ENCODE peak calls at places on chromosome 19, in four cellular contexts. V is fibroblast of lung, T is endothelial cell of umbilical vein, A is GM23248. S is an unnamed sample.

GRCh38 chr19:31258211-31259052 is 90.8 kb downstream of the TSHZ3 start:
- DNase-seq in V (no peak), T (no peak), A (no peak), S (no peak)

GRCh38 chr19:49738242-49738641 is 24.9 kb downstream of the TSKS start:
- DNase-seq in V (no peak), T (no peak), A (no peak), S (no peak)

GRCh38 chr19:2977686-2978466 is 512 bp downstream of the TLE6 start:
- DNase-seq in V (no peak), T (no peak), A (no peak), S (no peak)

GRCh38 chr19:17424743-17425365 is 5.0 kb downstream of the MVB12A start:
- DNase-seq in V (peak; percentile 36), T (peak; percentile 48), A (peak; percentile 24), S (peak; percentile 41)

GRCh38 chr19:21751379-21751778 is 16.0 kb downstream of the ZNF100 start:
- DNase-seq in V (peak; percentile 59), T (no peak), A (peak; percentile 60), S (no peak)

GRCh38 chr19:51372021-51372648 is 319 bp downstream of the NKG7 start:
- DNase-seq in V (no peak), T (no peak), A (no peak), S (no peak)

GRCh38 chr19:14405758-14406644 is 13.1 kb downstream of the DDX39A start:
- DNase-seq in V (peak; percentile 75), T (peak; percentile 93), A (peak; percentile 86), S (peak; percentile 85)

GRCh38 chr19:35902870-35903475 is 644 bp downstream of the HCST start:
- DNase-seq in V (no peak), T (no peak), A (no peak), S (no peak)

GRCh38 chr19:35211545-35212230 is 16.9 kb downstream of the FAM187B start:
- DNase-seq in V (no peak), T (peak; percentile 48), A (no peak), S (no peak)

GRCh38 chr19:3024870-3025515 is 4.1 kb downstream of the TLE2 start:
- DNase-seq in V (no peak), T (no peak), A (no peak), S (no peak)

GRCh38 chr19:10419646-10420443 is 493 bp upstream of the PDE4A start:
- DNase-seq in V (peak; percentile 82), T (no peak), A (peak; percentile 71), S (peak; percentile 60)

GRCh38 chr19:40341601-40342482 is 6.4 kb downstream of the C19orf47 start:
- DNase-seq in V (no peak), T (no peak), A (peak; percentile 57), S (no peak)

GRCh38 chr19:55113570-55114039 is 3.8 kb downstream of the PPP1R12C start:
- DNase-seq in V (peak; percentile 83), T (peak; percentile 88), A (peak; percentile 96), S (no peak)

GRCh38 chr19:50199254-50199545 is 4.2 kb upstream of the MYH14 start:
- DNase-seq in V (no peak), T (no peak), A (no peak), S (no peak)

GRCh38 chr19:14487370-14488125 is 8.4 kb downstream of the GIPC1 start:
- DNase-seq in V (no peak), T (no peak), A (no peak), S (no peak)

GRCh38 chr19:46975918-46976782 is 43.5 kb upstream of the NPAS1 start:
- DNase-seq in V (peak; percentile 100), T (peak; percentile 98), A (peak; percentile 98), S (no peak)

GRCh38 chr19:47142779-47143178 is 12.1 kb downstream of the SAE1 start:
- DNase-seq in V (no peak), T (no peak), A (peak; percentile 67), S (no peak)

GRCh38 chr19:4304509-4305252 is at the start of gene FSD1:
- DNase-seq in V (peak; percentile 37), T (peak; percentile 47), A (peak; percentile 81), S (peak; percentile 67)

GRCh38 chr19:47447470-47448359 is 24.0 kb downstream of the SLC8A2 start:
- DNase-seq in V (peak; percentile 15), T (peak; percentile 44), A (peak; percentile 73), S (peak; percentile 43)

GRCh38 chr19:2084993-2085720 is 11.0 kb downstream of the MOB3A start:
- DNase-seq in V (peak; percentile 46), T (peak; percentile 34), A (peak; percentile 79), S (peak; percentile 98)

GRCh38 chr19:31214086-31214485 is 135.2 kb downstream of the TSHZ3 start:
- DNase-seq in V (peak; percentile 100), T (peak; percentile 17), A (peak; percentile 100), S (peak; percentile 94)

GRCh38 chr19:55454787-55455243 is 6.6 kb downstream of the ISOC2 start:
- DNase-seq in V (no peak), T (peak; percentile 22), A (peak; percentile 70), S (peak; percentile 58)

GRCh38 chr19:55342044-55342531 is 2.4 kb downstream of the KMT5C start:
- DNase-seq in V (no peak), T (no peak), A (no peak), S (no peak)

GRCh38 chr19:5032101-5032967 is 63.4 kb downstream of the KDM4B start:
- DNase-seq in V (no peak), T (no peak), A (peak; percentile 61), S (peak; percentile 16)

GRCh38 chr19:30374791-30375650 is 2.8 kb downstream of the ZNF536 start:
- DNase-seq in V (no peak), T (no peak), A (peak; percentile 14), S (no peak)

GRCh38 chr19:54209058-54209747 is 8.5 kb downstream of the RPS9 start:
- DNase-seq in V (peak; percentile 6), T (no peak), A (no peak), S (no peak)

GRCh38 chr19:51458899-51459592 is 792 bp upstream of the SIGLEC8 start:
- DNase-seq in V (no peak), T (no peak), A (no peak), S (no peak)

GRCh38 chr19:47446534-47447469 is 24.9 kb downstream of the SLC8A2 start:
- DNase-seq in V (no peak), T (no peak), A (peak; percentile 21), S (no peak)

GRCh38 chr19:5292453-5292842 is 48.2 kb downstream of the PTPRS start:
- DNase-seq in V (no peak), T (no peak), A (peak; percentile 67), S (no peak)

GRCh38 chr19:575527-576506 is 3.4 kb downstream of the BSG start:
- DNase-seq in V (peak; percentile 68), T (peak; percentile 50), A (peak; percentile 88), S (no peak)

GRCh38 chr19:38733493-38734175 is 10.6 kb downstream of the CAPN12 start:
- DNase-seq in V (no peak), T (no peak), A (peak; percentile 55), S (no peak)

GRCh38 chr19:46514589-46515289 is 19.1 kb upstream of the PNMA8B start:
- DNase-seq in V (no peak), T (no peak), A (no peak), S (no peak)

GRCh38 chr19:14467816-14468215 is 7.3 kb downstream of the PTGER1 start:
- DNase-seq in V (no peak), T (no peak), A (no peak), S (no peak)

GRCh38 chr19:35719402-35720162 is 1.8 kb downstream of the KMT2B start:
- DNase-seq in V (no peak), T (no peak), A (no peak), S (no peak)

GRCh38 chr19:3049089-3049488 is 13.2 kb downstream of the TLE5 start:
- DNase-seq in V (no peak), T (no peak), A (no peak), S (no peak)

GRCh38 chr19:36103842-36104552 is 6.9 kb upstream of the OVOL3 start:
- DNase-seq in V (peak; percentile 25), T (no peak), A (no peak), S (no peak)

GRCh38 chr19:579842-580155 is 7.4 kb downstream of the BSG start:
- DNase-seq in V (no peak), T (no peak), A (no peak), S (no peak)

GRCh38 chr19:2391118-2391725 is 31.2 kb downstream of the TMPRSS9 start:
- DNase-seq in V (peak; percentile 61), T (peak; percentile 73), A (peak; percentile 84), S (peak; percentile 65)

GRCh38 chr19:20313894-20314293 is 146.9 kb downstream of the ZNF486 start:
- DNase-seq in V (no peak), T (no peak), A (no peak), S (no peak)

GRCh38 chr19:4988770-4989251 is 19.9 kb downstream of the KDM4B start:
- DNase-seq in V (peak; percentile 97), T (no peak), A (peak; percentile 97), S (no peak)

GRCh38 chr19:6325614-6326013 is 7.8 kb downstream of the ACER1 start:
- DNase-seq in V (no peak), T (no peak), A (no peak), S (no peak)
- H3K9ac ChIP-seq in V (no peak overlapping the region), T (no peak overlapping the region), A (no peak overlapping the region), S (no peak overlapping the region)

DNA sequence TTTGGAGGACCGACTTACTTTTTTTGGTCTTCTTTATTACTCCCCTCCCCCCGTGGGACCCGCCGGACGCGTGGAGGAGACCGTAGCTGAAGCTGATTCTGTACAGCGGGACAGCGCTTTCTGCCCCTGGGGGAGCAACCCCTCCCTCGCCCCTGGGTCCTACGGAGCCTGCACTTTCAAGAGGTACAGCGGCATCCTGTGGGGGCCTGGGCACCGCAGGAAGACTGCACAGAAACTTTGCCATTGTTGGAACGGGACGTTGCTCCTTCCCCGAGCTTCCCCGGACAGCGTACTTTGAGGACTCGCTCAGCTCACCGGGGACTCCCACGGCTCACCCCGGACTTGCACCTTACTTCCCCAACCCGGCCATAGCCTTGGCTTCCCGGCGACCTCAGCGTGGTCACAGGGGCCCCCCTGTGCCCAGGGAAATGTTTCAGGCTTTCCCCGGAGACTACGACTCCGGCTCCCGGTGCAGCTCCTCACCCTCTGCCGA is 409 bp downstream of the FOSB start:
- DNase-seq in V (no peak), T (no peak), A (peak; percentile 62), S (no peak)
- TF ChIP-seq EZH2 in V (no peak), T (no peak), A (no peak), S (no peak)

GRCh38 chr19:33290956-33291622 is 11.2 kb downstream of the CEBPA start:
- DNase-seq in V (no peak), T (no peak), A (peak; percentile 15), S (no peak)
- H3K4me1 ChIP-seq in V (peaks cover 2% of the 10 kb centered on the region), T (no peaks in the 10 kb centered on the region), A (peaks cover 11% of the 10 kb centered on the region), S (no peaks in the 10 kb centered on the region)

DNA sequence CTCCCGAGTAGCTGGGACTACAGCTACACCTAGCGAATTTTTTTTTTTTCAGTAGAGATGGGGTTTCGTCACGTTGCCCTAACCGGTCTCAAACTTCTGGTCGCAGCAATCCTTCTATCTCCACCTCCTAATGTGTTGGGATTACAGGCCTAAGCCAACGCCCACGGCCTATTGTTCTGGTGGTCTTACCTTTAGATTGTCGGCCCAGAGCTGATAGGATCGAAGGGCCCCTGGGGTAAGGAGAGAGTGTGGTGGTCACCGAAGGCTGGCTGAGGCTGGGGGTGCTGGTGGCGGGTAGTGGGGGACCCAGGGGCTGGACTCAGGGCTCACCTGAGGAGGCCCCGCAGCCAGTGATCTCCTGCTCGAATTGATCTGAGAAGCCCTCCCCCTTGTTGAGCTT is 7.0 kb downstream of the CRB3 start:
- DNase-seq in V (no peak), T (no peak), A (no peak), S (no peak)
- H3K9ac ChIP-seq in V (no peak overlapping the region), T (no peak overlapping the region), A (no peak overlapping the region), S (no peak overlapping the region)

DNA sequence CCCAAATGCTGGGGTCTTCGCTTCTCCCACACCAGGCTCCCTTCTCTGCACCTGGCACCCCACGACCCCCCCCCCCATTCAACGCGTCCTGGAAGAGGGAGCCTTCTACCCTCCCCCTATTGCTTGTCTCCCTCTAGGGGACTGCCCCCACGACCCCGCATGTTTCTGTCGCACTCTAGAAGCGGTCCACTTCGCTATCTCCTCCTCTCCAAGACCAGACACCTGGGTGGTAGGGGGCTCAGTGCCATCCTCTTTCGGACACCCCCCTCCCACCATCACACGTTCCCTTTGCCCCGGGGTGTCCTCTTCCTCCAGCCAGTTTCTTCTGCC is 1.5 kb downstream of the TGFB1 start:
- DNase-seq in V (no peak), T (no peak), A (no peak), S (no peak)
- TF ChIP-seq EZH2 in V (no peak), T (no peak), A (no peak), S (no peak)